ENCODE peak calls at places on chromosomes 6 and 20, in seven cellular contexts. Q, W, J, L, O, M and F are unnamed samples.

GRCh38 chr20:1383621-1384404 is 9.0 kb downstream of the FKBP1A start:
- DNase-seq in Q (no peak), W (no peak), J (no peak), L (no peak), O (no peak), M (no peak), F (no peak)

GRCh38 chr6:149273318-149273717 is 44.2 kb upstream of the TAB2 start:
- DNase-seq in Q (no peak), W (no peak), J (peak), L (no peak), O (peak), M (no peak), F (no peak)

GRCh38 chr6:26240157-26240980 is 124.6 kb upstream of the BTN3A2 start:
- DNase-seq in Q (no peak), W (no peak), J (peak), L (peak), O (no peak), M (peak), F (no peak)

GRCh38 chr6:56902551-56903464 is 52.1 kb upstream of the BEND6 start:
- DNase-seq in Q (no peak), W (no peak), J (no peak), L (no peak), O (no peak), M (peak), F (peak)

GRCh38 chr20:44758247-44759101 is 12.8 kb downstream of the KCNK15 start:
- DNase-seq in Q (no peak), W (no peak), J (no peak), L (no peak), O (peak), M (no peak), F (no peak)

GRCh38 chr6:89611666-89612065 is 26.9 kb downstream of the LYRM2 start:
- DNase-seq in Q (no peak), W (no peak), J (no peak), L (no peak), O (no peak), M (no peak), F (peak)

GRCh38 chr6:123888779-123889513 is 85.3 kb downstream of the NKAIN2 start:
- DNase-seq in Q (no peak), W (no peak), J (no peak), L (no peak), O (no peak), M (no peak), F (no peak)

GRCh38 chr20:61307686-61308085 is 55.6 kb downstream of the CDH4 start:
- DNase-seq in Q (no peak), W (no peak), J (no peak), L (no peak), O (no peak), M (no peak), F (no peak)

GRCh38 chr20:31595654-31596411 is 9.3 kb upstream of the ID1 start:
- DNase-seq in Q (peak), W (peak), J (peak), L (peak), O (no peak), M (peak), F (no peak)

GRCh38 chr6:44271914-44272313 is 1.7 kb downstream of the TMEM151B start:
- DNase-seq in Q (no peak), W (no peak), J (no peak), L (no peak), O (no peak), M (no peak), F (no peak)

GRCh38 chr6:166744654-166745134 is 117.6 kb upstream of the RPS6KA2 start:
- DNase-seq in Q (no peak), W (no peak), J (no peak), L (peak), O (no peak), M (no peak), F (no peak)

GRCh38 chr20:62887147-62887859 is 25.7 kb upstream of the TCFL5 start:
- DNase-seq in Q (peak), W (no peak), J (peak), L (no peak), O (peak), M (peak), F (no peak)

GRCh38 chr20:46894971-46895905 is 595 bp downstream of the EYA2 start:
- DNase-seq in Q (peak), W (no peak), J (no peak), L (peak), O (no peak), M (no peak), F (no peak)

GRCh38 chr6:42848700-42849099 is 30.7 kb upstream of the RPL7L1 start:
- DNase-seq in Q (no peak), W (no peak), J (no peak), L (no peak), O (no peak), M (no peak), F (no peak)

GRCh38 chr20:37096415-37097039 is 730 bp upstream of the RBL1 start:
- DNase-seq in Q (no peak), W (no peak), J (no peak), L (no peak), O (no peak), M (no peak), F (peak)

GRCh38 chr6:122248844-122249243 is 150.6 kb upstream of the HSF2 start:
- DNase-seq in Q (no peak), W (no peak), J (no peak), L (no peak), O (no peak), M (no peak), F (no peak)

DNA sequence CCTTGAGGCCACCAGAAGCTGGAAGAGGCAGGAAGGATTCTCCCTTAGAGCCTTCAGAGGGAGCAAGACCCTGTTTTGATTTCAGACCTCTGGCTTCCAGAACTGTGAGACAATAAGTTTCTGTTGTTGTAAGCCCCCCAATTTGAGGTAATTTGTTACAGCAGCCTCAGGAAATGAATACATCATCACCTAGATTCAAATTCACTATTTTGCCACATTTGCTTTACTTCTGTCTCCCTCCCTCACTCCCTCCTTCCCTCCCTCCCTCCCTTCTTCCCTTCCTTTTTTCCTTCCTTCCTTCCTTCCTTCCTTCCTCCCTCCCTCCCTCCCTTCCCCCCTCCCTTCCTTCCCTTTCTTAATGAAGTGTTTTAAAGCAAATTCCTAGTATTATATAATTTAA is 58.1 kb upstream of the KIF13A start:
- DNase-seq in Q (no peak), W (no peak), J (no peak), L (no peak), O (no peak), M (no peak), F (no peak)
- TF ChIP-seq CTCF in Q (no peak), W (no peak), J (no peak), L (no peak), O (no peak), M (no peak), F (no peak)

GRCh38 chr20:10476319-10476724 is 41.2 kb downstream of the SLX4IP start:
- DNase-seq in Q (no peak), W (no peak), J (no peak), L (no peak), O (peak), M (no peak), F (peak)
- TF ChIP-seq CTCF in Q (no peak), W (no peak), J (no peak), L (no peak), O (no peak), M (no peak), F (peak)

GRCh38 chr6:84228198-84228543 is 728 bp upstream of the CEP162 start:
- DNase-seq in Q (no peak), W (no peak), J (no peak), L (no peak), O (no peak), M (no peak), F (no peak)

GRCh38 chr6:84222426-84222825 is 5.0 kb downstream of the CEP162 start:
- DNase-seq in Q (no peak), W (no peak), J (no peak), L (no peak), O (no peak), M (no peak), F (no peak)

GRCh38 chr6:84227044-84227433 is 404 bp downstream of the CEP162 start:
- DNase-seq in Q (no peak), W (no peak), J (no peak), L (no peak), O (no peak), M (no peak), F (no peak)

GRCh38 chr6:84224251-84224650 is 3.2 kb downstream of the CEP162 start:
- DNase-seq in Q (no peak), W (no peak), J (no peak), L (no peak), O (no peak), M (no peak), F (no peak)

GRCh38 chr6:84227434-84228197 is at the start of gene CEP162:
- DNase-seq in Q (peak), W (peak), J (peak), L (peak), O (peak), M (peak), F (peak)
- TF ChIP-seq CTCF in Q (peak), W (peak), J (peak), L (no peak), O (peak), M (peak), F (peak)

GRCh38 chr20:25300496-25301170 is 52.7 kb downstream of the PYGB start:
- DNase-seq in Q (no peak), W (no peak), J (no peak), L (no peak), O (no peak), M (no peak), F (no peak)
- TF ChIP-seq CTCF in Q (no peak), W (no peak), J (no peak), L (no peak), O (no peak), M (no peak), F (no peak)